ENCODE peak calls at places on chromosome 7, in ten cellular contexts. N is GM12865; C is dermis microvascular lymphatic vessel endothelial cell; F is activated naive CD4-positive, alpha-beta T cell treated with anti-CD3 and anti-CD28 coated beads, Interleukin-2, amount 10 ng/mL, durations not matched to agents 7 days and 5 days; Y is T47D; K is amygdala; E is brain pericyte; Z is aorta; Q is KBM-7; R is GM19239. J is an unnamed sample.

GRCh38 chr7:115368998-115369397 is 447.1 kb downstream of the MDFIC start:
- DNase-seq in N (peak; percentile 12), C (no peak), F (no peak), Y (no peak), K (no peak), E (no peak), Z (no peak), Q (no peak), R (no peak), J (no peak)

GRCh38 chr7:47943676-47944474 is 4.4 kb downstream of the PKD1L1 start:
- DNase-seq in N (no peak), C (no peak), F (no peak), Y (no peak), K (no peak), E (no peak), Z (no peak), Q (no peak), R (no peak), J (no peak)

GRCh38 chr7:44431091-44431608 is 59.3 kb downstream of the NUDCD3 start:
- DNase-seq in N (peak; percentile 72), C (no peak), F (peak; percentile 50), Y (no peak), K (peak; percentile 46), E (no peak), Z (no peak), Q (no peak), R (peak; percentile 64), J (no peak)

GRCh38 chr7:18756378-18757050 is 261.0 kb downstream of the HDAC9 start:
- DNase-seq in N (no peak), C (no peak), F (no peak), Y (no peak), K (no peak), E (no peak), Z (no peak), Q (no peak), R (no peak), J (peak; percentile 11)

GRCh38 chr7:158130023-158130409 is 457.6 kb downstream of the PTPRN2 start:
- DNase-seq in N (no peak), C (no peak), F (no peak), Y (no peak), K (no peak), E (no peak), Z (no peak), Q (no peak), R (no peak), J (no peak)

GRCh38 chr7:19772323-19772722 is 1.1 kb downstream of the TMEM196 start:
- DNase-seq in N (no peak), C (no peak), F (no peak), Y (no peak), K (no peak), E (no peak), Z (no peak), Q (no peak), R (no peak), J (no peak)

GRCh38 chr7:83486957-83487356 is 162.0 kb downstream of the SEMA3E start:
- DNase-seq in N (no peak), C (no peak), F (no peak), Y (no peak), K (no peak), E (no peak), Z (no peak), Q (no peak), R (no peak), J (no peak)

GRCh38 chr7:502296-502695 is 17.4 kb downstream of the PDGFA start:
- DNase-seq in N (no peak), C (no peak), F (no peak), Y (no peak), K (no peak), E (no peak), Z (peak; percentile 27), Q (no peak), R (no peak), J (no peak)

GRCh38 chr7:66013938-66014337 is 31.9 kb upstream of the GUSB start:
- DNase-seq in N (peak; percentile 46), C (peak; percentile 62), F (no peak), Y (peak; percentile 19), K (peak; percentile 8), E (peak; percentile 10), Z (no peak), Q (peak; percentile 34), R (no peak), J (peak; percentile 15)

GRCh38 chr7:112021348-112022044 is 184.7 kb downstream of the DOCK4 start:
- DNase-seq in N (no peak), C (no peak), F (no peak), Y (no peak), K (no peak), E (no peak), Z (no peak), Q (no peak), R (no peak), J (no peak)

GRCh38 chr7:16695621-16696237 is 49.7 kb downstream of the BZW2 start:
- DNase-seq in N (peak; percentile 21), C (peak; percentile 69), F (peak; percentile 24), Y (peak; percentile 52), K (no peak), E (no peak), Z (no peak), Q (peak; percentile 55), R (no peak), J (peak; percentile 50)

GRCh38 chr7:107874097-107874496 is 16.9 kb upstream of the DLD start:
- DNase-seq in N (no peak), C (no peak), F (no peak), Y (no peak), K (no peak), E (no peak), Z (no peak), Q (no peak), R (no peak), J (no peak)

GRCh38 chr7:33452805-33453502 is 323.6 kb downstream of the BBS9 start:
- DNase-seq in N (no peak), C (no peak), F (no peak), Y (no peak), K (no peak), E (no peak), Z (no peak), Q (no peak), R (no peak), J (no peak)

GRCh38 chr7:151079199-151079910 is 1.3 kb downstream of the FASTK start:
- DNase-seq in N (no peak), C (no peak), F (no peak), Y (no peak), K (no peak), E (no peak), Z (no peak), Q (no peak), R (no peak), J (no peak)

GRCh38 chr7:17706734-17707133 is 233.6 kb downstream of the SNX13 start:
- DNase-seq in N (peak; percentile 70), C (peak; percentile 39), F (peak; percentile 48), Y (peak; percentile 64), K (peak; percentile 32), E (no peak), Z (peak; percentile 48), Q (peak; percentile 87), R (peak; percentile 6), J (peak; percentile 46)

GRCh38 chr7:28922618-28923331 is 35.4 kb downstream of the TRIL start:
- DNase-seq in N (peak; percentile 79), C (peak; percentile 71), F (peak; percentile 70), Y (peak; percentile 63), K (peak; percentile 55), E (peak; percentile 26), Z (peak; percentile 70), Q (peak; percentile 68), R (no peak), J (peak; percentile 52)

GRCh38 chr7:71131256-71131752 is 640 bp upstream of the GALNT17 start:
- DNase-seq in N (no peak), C (no peak), F (no peak), Y (no peak), K (peak; percentile 67), E (no peak), Z (peak; percentile 58), Q (peak; percentile 3), R (no peak), J (no peak)

GRCh38 chr7:119783799-119784198 is 489.2 kb upstream of the KCND2 start:
- DNase-seq in N (no peak), C (peak; percentile 73), F (no peak), Y (no peak), K (no peak), E (no peak), Z (peak; percentile 24), Q (no peak), R (no peak), J (no peak)

GRCh38 chr7:124761164-124761715 is 4.4 kb downstream of the GPR37 start:
- DNase-seq in N (no peak), C (no peak), F (no peak), Y (no peak), K (no peak), E (no peak), Z (no peak), Q (no peak), R (no peak), J (no peak)

GRCh38 chr7:135320277-135320676 is 86.6 kb downstream of the STRA8 start:
- DNase-seq in N (no peak), C (peak; percentile 89), F (no peak), Y (no peak), K (peak; percentile 40), E (peak; percentile 65), Z (peak; percentile 82), Q (peak; percentile 7), R (no peak), J (no peak)

GRCh38 chr7:15620491-15621185 is 58.8 kb upstream of the AGMO start:
- DNase-seq in N (no peak), C (peak; percentile 40), F (no peak), Y (no peak), K (no peak), E (no peak), Z (no peak), Q (no peak), R (no peak), J (no peak)

GRCh38 chr7:78720066-78720465 is 733.4 kb downstream of the MAGI2 start:
- DNase-seq in N (no peak), C (no peak), F (no peak), Y (no peak), K (no peak), E (no peak), Z (no peak), Q (no peak), R (no peak), J (no peak)

GRCh38 chr7:69814421-69814962 is 216.2 kb downstream of the AUTS2 start:
- DNase-seq in N (no peak), C (no peak), F (no peak), Y (no peak), K (peak; percentile 78), E (no peak), Z (peak; percentile 41), Q (no peak), R (no peak), J (no peak)

GRCh38 chr7:82323806-82324205 is 119.8 kb downstream of the CACNA2D1 start:
- DNase-seq in N (no peak), C (no peak), F (no peak), Y (no peak), K (no peak), E (no peak), Z (no peak), Q (no peak), R (no peak), J (no peak)

GRCh38 chr7:96120445-96120844 is 201.5 kb downstream of the SLC25A13 start:
- DNase-seq in N (no peak), C (no peak), F (no peak), Y (no peak), K (no peak), E (no peak), Z (no peak), Q (no peak), R (no peak), J (no peak)

GRCh38 chr7:19754521-19755116 is 18.8 kb downstream of the TMEM196 start:
- DNase-seq in N (peak; percentile 56), C (peak; percentile 10), F (no peak), Y (peak; percentile 8), K (no peak), E (peak; percentile 15), Z (no peak), Q (peak; percentile 88), R (peak; percentile 1), J (peak; percentile 55)

GRCh38 chr7:50739744-50740455 is 42.8 kb downstream of the GRB10 start:
- DNase-seq in N (peak; percentile 16), C (no peak), F (peak; percentile 87), Y (no peak), K (no peak), E (no peak), Z (no peak), Q (peak; percentile 74), R (no peak), J (no peak)

GRCh38 chr7:131011976-131012375 is 278.0 kb upstream of the KLF14 start:
- DNase-seq in N (no peak), C (peak; percentile 51), F (no peak), Y (no peak), K (no peak), E (peak; percentile 26), Z (no peak), Q (peak; percentile 86), R (no peak), J (peak; percentile 55)

J was measured in AML-193.